ENCODE peak calls at places on chromosomes 11 and 22, in five cellular contexts. One of them, this sample, is unnamed.

GRCh38 chr11:111714522-111714921 is 51.7 kb downstream of the PPP2R1B start:
- DNase-seq in GOT3: no peak
- DNase-seq in SHP77: no peak
- DNase-seq in ELR: no peak
- DNase-seq in stimulated activated CD8-positive, alpha-beta memory T cell treated with anti-CD3 and anti-CD28 coated beads, Interleukin-15, amount 100 ng/mL, for 4 hours: no peak
- DNase-seq in this sample: no peak

GRCh38 chr22:31449521-31449920 is 40.1 kb downstream of the EIF4ENIF1 start:
- DNase-seq in GOT3: no peak
- DNase-seq in SHP77: no peak
- DNase-seq in ELR: no peak
- DNase-seq in stimulated activated CD8-positive, alpha-beta memory T cell treated with anti-CD3 and anti-CD28 coated beads, Interleukin-15, amount 100 ng/mL, for 4 hours: no peak
- DNase-seq in this sample: no peak

GRCh38 chr22:38273135-38273761 is 438 bp upstream of the TMEM184B start:
- DNase-seq in GOT3: no peak
- DNase-seq in SHP77: no peak
- DNase-seq in ELR: no peak
- DNase-seq in stimulated activated CD8-positive, alpha-beta memory T cell treated with anti-CD3 and anti-CD28 coated beads, Interleukin-15, amount 100 ng/mL, for 4 hours: no peak
- DNase-seq in this sample: peak

GRCh38 chr11:81098471-81098870 is 1635.2 kb downstream of the FAM181B start:
- DNase-seq in GOT3: no peak
- DNase-seq in SHP77: no peak
- DNase-seq in ELR: no peak
- DNase-seq in stimulated activated CD8-positive, alpha-beta memory T cell treated with anti-CD3 and anti-CD28 coated beads, Interleukin-15, amount 100 ng/mL, for 4 hours: no peak
- DNase-seq in this sample: no peak

GRCh38 chr11:23976369-23976768 is 520.5 kb upstream of the LUZP2 start:
- DNase-seq in GOT3: no peak
- DNase-seq in SHP77: no peak
- DNase-seq in ELR: no peak
- DNase-seq in stimulated activated CD8-positive, alpha-beta memory T cell treated with anti-CD3 and anti-CD28 coated beads, Interleukin-15, amount 100 ng/mL, for 4 hours: no peak
- DNase-seq in this sample: no peak

GRCh38 chr11:72306186-72306585 is 62.2 kb upstream of the PHOX2A start:
- DNase-seq in GOT3: no peak
- DNase-seq in SHP77: no peak
- DNase-seq in ELR: no peak
- DNase-seq in stimulated activated CD8-positive, alpha-beta memory T cell treated with anti-CD3 and anti-CD28 coated beads, Interleukin-15, amount 100 ng/mL, for 4 hours: no peak
- DNase-seq in this sample: no peak

GRCh38 chr22:19750666-19751490 is 9.7 kb upstream of the TBX1 start:
- DNase-seq in GOT3: no peak
- DNase-seq in SHP77: no peak
- DNase-seq in ELR: peak
- DNase-seq in stimulated activated CD8-positive, alpha-beta memory T cell treated with anti-CD3 and anti-CD28 coated beads, Interleukin-15, amount 100 ng/mL, for 4 hours: no peak
- DNase-seq in this sample: no peak

GRCh38 chr22:42825796-42826195 is 31.3 kb downstream of the ARFGAP3 start:
- DNase-seq in GOT3: no peak
- DNase-seq in SHP77: no peak
- DNase-seq in ELR: no peak
- DNase-seq in stimulated activated CD8-positive, alpha-beta memory T cell treated with anti-CD3 and anti-CD28 coated beads, Interleukin-15, amount 100 ng/mL, for 4 hours: no peak
- DNase-seq in this sample: no peak

GRCh38 chr22:45552580-45553332 is 50.1 kb downstream of the FBLN1 start:
- DNase-seq in GOT3: no peak
- DNase-seq in SHP77: no peak
- DNase-seq in ELR: peak
- DNase-seq in stimulated activated CD8-positive, alpha-beta memory T cell treated with anti-CD3 and anti-CD28 coated beads, Interleukin-15, amount 100 ng/mL, for 4 hours: no peak
- DNase-seq in this sample: peak

GRCh38 chr22:20802922-20803553 is 29.1 kb downstream of the SERPIND1 start:
- DNase-seq in GOT3: no peak
- DNase-seq in SHP77: no peak
- DNase-seq in ELR: no peak
- DNase-seq in stimulated activated CD8-positive, alpha-beta memory T cell treated with anti-CD3 and anti-CD28 coated beads, Interleukin-15, amount 100 ng/mL, for 4 hours: no peak
- DNase-seq in this sample: no peak

GRCh38 chr22:17369553-17370035 is 334 bp downstream of the CECR2 start:
- DNase-seq in GOT3: no peak
- DNase-seq in SHP77: peak
- DNase-seq in ELR: no peak
- DNase-seq in stimulated activated CD8-positive, alpha-beta memory T cell treated with anti-CD3 and anti-CD28 coated beads, Interleukin-15, amount 100 ng/mL, for 4 hours: no peak
- DNase-seq in this sample: no peak

GRCh38 chr11:368414-369335 is 624 bp upstream of the B4GALNT4 start:
- DNase-seq in GOT3: no peak
- DNase-seq in SHP77: no peak
- DNase-seq in ELR: no peak
- DNase-seq in stimulated activated CD8-positive, alpha-beta memory T cell treated with anti-CD3 and anti-CD28 coated beads, Interleukin-15, amount 100 ng/mL, for 4 hours: no peak
- DNase-seq in this sample: peak

GRCh38 chr22:45398214-45398613 is 15.2 kb downstream of the SMC1B start:
- DNase-seq in GOT3: no peak
- DNase-seq in SHP77: peak
- DNase-seq in ELR: no peak
- DNase-seq in stimulated activated CD8-positive, alpha-beta memory T cell treated with anti-CD3 and anti-CD28 coated beads, Interleukin-15, amount 100 ng/mL, for 4 hours: no peak
- DNase-seq in this sample: no peak

GRCh38 chr11:59025097-59025496 is 61.0 kb upstream of the GLYATL1B start:
- DNase-seq in GOT3: no peak
- DNase-seq in SHP77: no peak
- DNase-seq in ELR: no peak
- DNase-seq in stimulated activated CD8-positive, alpha-beta memory T cell treated with anti-CD3 and anti-CD28 coated beads, Interleukin-15, amount 100 ng/mL, for 4 hours: no peak
- DNase-seq in this sample: peak

GRCh38 chr11:13680501-13681264 is 12.2 kb downstream of the FAR1 start:
- DNase-seq in GOT3: no peak
- DNase-seq in SHP77: no peak
- DNase-seq in ELR: no peak
- DNase-seq in stimulated activated CD8-positive, alpha-beta memory T cell treated with anti-CD3 and anti-CD28 coated beads, Interleukin-15, amount 100 ng/mL, for 4 hours: no peak
- DNase-seq in this sample: no peak

GRCh38 chr11:77374611-77375031 is 73.1 kb upstream of the GDPD4 start:
- DNase-seq in GOT3: no peak
- DNase-seq in SHP77: no peak
- DNase-seq in ELR: peak
- DNase-seq in stimulated activated CD8-positive, alpha-beta memory T cell treated with anti-CD3 and anti-CD28 coated beads, Interleukin-15, amount 100 ng/mL, for 4 hours: no peak
- DNase-seq in this sample: peak

GRCh38 chr11:108115495-108116140 is 5.7 kb upstream of the ACAT1 start:
- DNase-seq in GOT3: no peak
- DNase-seq in SHP77: peak
- DNase-seq in ELR: peak
- DNase-seq in stimulated activated CD8-positive, alpha-beta memory T cell treated with anti-CD3 and anti-CD28 coated beads, Interleukin-15, amount 100 ng/mL, for 4 hours: no peak
- DNase-seq in this sample: peak

GRCh38 chr11:43988040-43988793 is 45.8 kb downstream of the C11orf96 start:
- DNase-seq in GOT3: no peak
- DNase-seq in SHP77: no peak
- DNase-seq in ELR: no peak
- DNase-seq in stimulated activated CD8-positive, alpha-beta memory T cell treated with anti-CD3 and anti-CD28 coated beads, Interleukin-15, amount 100 ng/mL, for 4 hours: no peak
- DNase-seq in this sample: no peak

GRCh38 chr11:122756417-122756816 is 81.9 kb upstream of the CRTAM start:
- DNase-seq in GOT3: no peak
- DNase-seq in SHP77: no peak
- DNase-seq in ELR: no peak
- DNase-seq in stimulated activated CD8-positive, alpha-beta memory T cell treated with anti-CD3 and anti-CD28 coated beads, Interleukin-15, amount 100 ng/mL, for 4 hours: no peak
- DNase-seq in this sample: no peak

GRCh38 chr11:9731256-9731655 is 67.4 kb downstream of the SWAP70 start:
- DNase-seq in GOT3: no peak
- DNase-seq in SHP77: no peak
- DNase-seq in ELR: no peak
- DNase-seq in stimulated activated CD8-positive, alpha-beta memory T cell treated with anti-CD3 and anti-CD28 coated beads, Interleukin-15, amount 100 ng/mL, for 4 hours: no peak
- DNase-seq in this sample: no peak

GRCh38 chr11:128291835-128292234 is 295.5 kb downstream of the ETS1 start:
- DNase-seq in GOT3: no peak
- DNase-seq in SHP77: no peak
- DNase-seq in ELR: no peak
- DNase-seq in stimulated activated CD8-positive, alpha-beta memory T cell treated with anti-CD3 and anti-CD28 coated beads, Interleukin-15, amount 100 ng/mL, for 4 hours: peak
- DNase-seq in this sample: no peak

GRCh38 chr11:118028626-118029025 is 42.4 kb downstream of the IL10RA start:
- DNase-seq in GOT3: no peak
- DNase-seq in SHP77: no peak
- DNase-seq in ELR: no peak
- DNase-seq in stimulated activated CD8-positive, alpha-beta memory T cell treated with anti-CD3 and anti-CD28 coated beads, Interleukin-15, amount 100 ng/mL, for 4 hours: no peak
- DNase-seq in this sample: no peak

GRCh38 chr11:126542621-126543020 is 187.1 kb downstream of the ST3GAL4 start:
- DNase-seq in GOT3: no peak
- DNase-seq in SHP77: no peak
- DNase-seq in ELR: no peak
- DNase-seq in stimulated activated CD8-positive, alpha-beta memory T cell treated with anti-CD3 and anti-CD28 coated beads, Interleukin-15, amount 100 ng/mL, for 4 hours: no peak
- DNase-seq in this sample: no peak

GRCh38 chr11:31813242-31813960 is 2.3 kb upstream of the PAX6 start:
- DNase-seq in GOT3: no peak
- DNase-seq in SHP77: no peak
- DNase-seq in ELR: peak
- DNase-seq in stimulated activated CD8-positive, alpha-beta memory T cell treated with anti-CD3 and anti-CD28 coated beads, Interleukin-15, amount 100 ng/mL, for 4 hours: no peak
- DNase-seq in this sample: no peak

GRCh38 chr11:69293819-69294505 is at the start of gene MYEOV:
- DNase-seq in GOT3: no peak
- DNase-seq in SHP77: no peak
- DNase-seq in ELR: peak
- DNase-seq in stimulated activated CD8-positive, alpha-beta memory T cell treated with anti-CD3 and anti-CD28 coated beads, Interleukin-15, amount 100 ng/mL, for 4 hours: no peak
- DNase-seq in this sample: peak